ENCODE peak calls at places on chromosomes 16 and 17, in seven cellular contexts. One of them, this sample, is unnamed.

GRCh38 chr17:70137451-70138230 is 31.7 kb upstream of the KCNJ2 start:
- DNase-seq in MCF 10A: peak
- DNase-seq in CD4-positive, alpha-beta memory T cell: no peak
- DNase-seq in HTR-8/SVneo: peak
- DNase-seq in brain microvascular endothelial cell: peak
- DNase-seq in activated CD8-positive, alpha-beta memory T cell treated with anti-CD3 and anti-CD28 coated beads for 48 hours: no peak
- DNase-seq in CD8-positive, alpha-beta memory T cell: no peak
- DNase-seq in this sample: peak

GRCh38 chr16:76683051-76683450 is 405.9 kb downstream of the CNTNAP4 start:
- DNase-seq in brain microvascular endothelial cell: no peak
- DNase-seq in CD4-positive, alpha-beta memory T cell: no peak
- DNase-seq in HTR-8/SVneo: no peak
- DNase-seq in activated CD8-positive, alpha-beta memory T cell treated with anti-CD3 and anti-CD28 coated beads for 48 hours: no peak
- DNase-seq in MCF 10A: no peak
- DNase-seq in CD8-positive, alpha-beta memory T cell: no peak
- DNase-seq in this sample: no peak

GRCh38 chr17:82228842-82229685 is at the start of gene SLC16A3:
- DNase-seq in MCF 10A: peak
- DNase-seq in HTR-8/SVneo: peak
- DNase-seq in brain microvascular endothelial cell: no peak
- DNase-seq in CD8-positive, alpha-beta memory T cell: peak
- DNase-seq in CD4-positive, alpha-beta memory T cell: peak
- DNase-seq in activated CD8-positive, alpha-beta memory T cell treated with anti-CD3 and anti-CD28 coated beads for 48 hours: peak
- DNase-seq in this sample: peak

GRCh38 chr17:320139-320538 is 32.5 kb downstream of the RPH3AL start:
- DNase-seq in brain microvascular endothelial cell: no peak
- DNase-seq in CD4-positive, alpha-beta memory T cell: no peak
- DNase-seq in CD8-positive, alpha-beta memory T cell: peak
- DNase-seq in HTR-8/SVneo: no peak
- DNase-seq in MCF 10A: no peak
- DNase-seq in activated CD8-positive, alpha-beta memory T cell treated with anti-CD3 and anti-CD28 coated beads for 48 hours: no peak
- DNase-seq in this sample: no peak

GRCh38 chr17:64081802-64082799 is 47.8 kb downstream of the ERN1 start:
- DNase-seq in brain microvascular endothelial cell: peak
- DNase-seq in HTR-8/SVneo: peak
- DNase-seq in MCF 10A: peak
- DNase-seq in activated CD8-positive, alpha-beta memory T cell treated with anti-CD3 and anti-CD28 coated beads for 48 hours: no peak
- DNase-seq in CD8-positive, alpha-beta memory T cell: peak
- DNase-seq in CD4-positive, alpha-beta memory T cell: peak
- DNase-seq in this sample: peak

GRCh38 chr16:56903866-56904265 is 28.1 kb upstream of the HERPUD1 start:
- DNase-seq in CD4-positive, alpha-beta memory T cell: no peak
- DNase-seq in activated CD8-positive, alpha-beta memory T cell treated with anti-CD3 and anti-CD28 coated beads for 48 hours: no peak
- DNase-seq in CD8-positive, alpha-beta memory T cell: no peak
- DNase-seq in brain microvascular endothelial cell: no peak
- DNase-seq in HTR-8/SVneo: no peak
- DNase-seq in MCF 10A: no peak
- DNase-seq in this sample: no peak

GRCh38 chr17:66814026-66814425 is 20.9 kb upstream of the CACNG5 start:
- DNase-seq in activated CD8-positive, alpha-beta memory T cell treated with anti-CD3 and anti-CD28 coated beads for 48 hours: no peak
- DNase-seq in brain microvascular endothelial cell: no peak
- DNase-seq in CD8-positive, alpha-beta memory T cell: no peak
- DNase-seq in HTR-8/SVneo: no peak
- DNase-seq in MCF 10A: no peak
- DNase-seq in CD4-positive, alpha-beta memory T cell: no peak
- DNase-seq in this sample: no peak

GRCh38 chr17:5758651-5759050 is 174.3 kb upstream of the NLRP1 start:
- DNase-seq in CD4-positive, alpha-beta memory T cell: no peak
- DNase-seq in activated CD8-positive, alpha-beta memory T cell treated with anti-CD3 and anti-CD28 coated beads for 48 hours: no peak
- DNase-seq in MCF 10A: peak
- DNase-seq in brain microvascular endothelial cell: peak
- DNase-seq in CD8-positive, alpha-beta memory T cell: no peak
- DNase-seq in HTR-8/SVneo: no peak
- DNase-seq in this sample: peak

GRCh38 chr17:39757931-39758873 is 20.5 kb downstream of the GRB7 start:
- DNase-seq in HTR-8/SVneo: no peak
- DNase-seq in MCF 10A: no peak
- DNase-seq in CD8-positive, alpha-beta memory T cell: peak
- DNase-seq in brain microvascular endothelial cell: no peak
- DNase-seq in activated CD8-positive, alpha-beta memory T cell treated with anti-CD3 and anti-CD28 coated beads for 48 hours: peak
- DNase-seq in CD4-positive, alpha-beta memory T cell: peak
- DNase-seq in this sample: no peak

GRCh38 chr16:8894736-8895334 is 12.7 kb downstream of the LITAFD start:
- DNase-seq in activated CD8-positive, alpha-beta memory T cell treated with anti-CD3 and anti-CD28 coated beads for 48 hours: no peak
- DNase-seq in CD4-positive, alpha-beta memory T cell: no peak
- DNase-seq in brain microvascular endothelial cell: no peak
- DNase-seq in HTR-8/SVneo: no peak
- DNase-seq in MCF 10A: no peak
- DNase-seq in CD8-positive, alpha-beta memory T cell: no peak
- DNase-seq in this sample: no peak

GRCh38 chr17:4179071-4179470 is 36.1 kb downstream of the CYB5D2 start:
- DNase-seq in CD8-positive, alpha-beta memory T cell: no peak
- DNase-seq in activated CD8-positive, alpha-beta memory T cell treated with anti-CD3 and anti-CD28 coated beads for 48 hours: no peak
- DNase-seq in MCF 10A: no peak
- DNase-seq in HTR-8/SVneo: no peak
- DNase-seq in brain microvascular endothelial cell: no peak
- DNase-seq in CD4-positive, alpha-beta memory T cell: no peak
- DNase-seq in this sample: no peak

This sample was measured in colonic mucosa.